ENCODE peak calls at places on chromosomes 4 and X, in ten cellular contexts. One of them, this sample, is unnamed.
A peak's percentile ranks its signal among the peaks of the same experiment; 100 is the strongest.

GRCh38 chr4:184475096-184475461 is 729 bp upstream of the IRF2 start:
- DNase-seq in IMR-90: peak; percentile 35
- DNase-seq in left ventricle myocardium inferior: peak; percentile 42
- DNase-seq in aorta: peak; percentile 79
- DNase-seq in cardiac muscle cell: peak; percentile 23
- DNase-seq in mucosa of descending colon: peak; percentile 63
- DNase-seq in Karpas-422: peak; percentile 68
- DNase-seq in OCI-LY7: peak; percentile 57
- DNase-seq in PC-3: peak; percentile 34
- DNase-seq in BE2C: peak; percentile 18
- DNase-seq in this sample: peak; percentile 32

GRCh38 chr4:153393397-153393796 is 48.9 kb downstream of the MND1 start:
- DNase-seq in IMR-90: peak; percentile 85
- DNase-seq in left ventricle myocardium inferior: no peak
- DNase-seq in aorta: peak; percentile 80
- DNase-seq in cardiac muscle cell: no peak
- DNase-seq in mucosa of descending colon: peak; percentile 3
- DNase-seq in Karpas-422: no peak
- DNase-seq in OCI-LY7: no peak
- DNase-seq in PC-3: peak; percentile 19
- DNase-seq in BE2C: no peak
- DNase-seq in this sample: no peak

GRCh38 chrX:18119856-18120255 is 100.8 kb downstream of the BEND2 start:
- DNase-seq in IMR-90: no peak
- DNase-seq in left ventricle myocardium inferior: no peak
- DNase-seq in aorta: no peak
- DNase-seq in cardiac muscle cell: no peak
- DNase-seq in mucosa of descending colon: peak; percentile 1
- DNase-seq in Karpas-422: no peak
- DNase-seq in OCI-LY7: no peak
- DNase-seq in PC-3: peak; percentile 31
- DNase-seq in BE2C: no peak
- DNase-seq in this sample: no peak

GRCh38 chr4:10140866-10141759 is 24.5 kb upstream of the WDR1 start:
- DNase-seq in IMR-90: no peak
- DNase-seq in left ventricle myocardium inferior: no peak
- DNase-seq in aorta: no peak
- DNase-seq in cardiac muscle cell: no peak
- DNase-seq in mucosa of descending colon: no peak
- DNase-seq in Karpas-422: no peak
- DNase-seq in OCI-LY7: no peak
- DNase-seq in PC-3: no peak
- DNase-seq in BE2C: no peak
- DNase-seq in this sample: no peak

GRCh38 chr4:187071896-187072295 is 348.2 kb upstream of the FAT1 start:
- DNase-seq in IMR-90: no peak
- DNase-seq in left ventricle myocardium inferior: no peak
- DNase-seq in aorta: no peak
- DNase-seq in cardiac muscle cell: peak; percentile 10
- DNase-seq in mucosa of descending colon: no peak
- DNase-seq in Karpas-422: no peak
- DNase-seq in OCI-LY7: no peak
- DNase-seq in PC-3: no peak
- DNase-seq in BE2C: peak; percentile 73
- DNase-seq in this sample: no peak

GRCh38 chrX:110341189-110342035 is 17.2 kb upstream of the RTL9 start:
- DNase-seq in IMR-90: peak; percentile 91
- DNase-seq in left ventricle myocardium inferior: no peak
- DNase-seq in aorta: no peak
- DNase-seq in cardiac muscle cell: no peak
- DNase-seq in mucosa of descending colon: no peak
- DNase-seq in Karpas-422: peak; percentile 45
- DNase-seq in OCI-LY7: peak; percentile 24
- DNase-seq in PC-3: peak; percentile 78
- DNase-seq in BE2C: no peak
- DNase-seq in this sample: no peak

GRCh38 chr4:159410076-159410777 is 307.3 kb downstream of the RAPGEF2 start:
- DNase-seq in IMR-90: peak; percentile 63
- DNase-seq in left ventricle myocardium inferior: no peak
- DNase-seq in aorta: no peak
- DNase-seq in cardiac muscle cell: no peak
- DNase-seq in mucosa of descending colon: no peak
- DNase-seq in Karpas-422: no peak
- DNase-seq in OCI-LY7: no peak
- DNase-seq in PC-3: peak; percentile 87
- DNase-seq in BE2C: no peak
- DNase-seq in this sample: no peak

GRCh38 chrX:18877472-18877871 is 106.4 kb downstream of the PHKA2 start:
- DNase-seq in IMR-90: no peak
- DNase-seq in left ventricle myocardium inferior: no peak
- DNase-seq in aorta: no peak
- DNase-seq in cardiac muscle cell: no peak
- DNase-seq in mucosa of descending colon: no peak
- DNase-seq in Karpas-422: no peak
- DNase-seq in OCI-LY7: no peak
- DNase-seq in PC-3: no peak
- DNase-seq in BE2C: peak; percentile 42
- DNase-seq in this sample: no peak

GRCh38 chr4:159705334-159705733 is 602.5 kb downstream of the RAPGEF2 start:
- DNase-seq in IMR-90: no peak
- DNase-seq in left ventricle myocardium inferior: no peak
- DNase-seq in aorta: no peak
- DNase-seq in cardiac muscle cell: no peak
- DNase-seq in mucosa of descending colon: no peak
- DNase-seq in Karpas-422: no peak
- DNase-seq in OCI-LY7: no peak
- DNase-seq in PC-3: no peak
- DNase-seq in BE2C: no peak
- DNase-seq in this sample: no peak

GRCh38 chrX:44918722-44919121 is 45.7 kb downstream of the KDM6A start:
- DNase-seq in IMR-90: no peak
- DNase-seq in left ventricle myocardium inferior: no peak
- DNase-seq in aorta: no peak
- DNase-seq in cardiac muscle cell: no peak
- DNase-seq in mucosa of descending colon: no peak
- DNase-seq in Karpas-422: no peak
- DNase-seq in OCI-LY7: no peak
- DNase-seq in PC-3: peak; percentile 12
- DNase-seq in BE2C: no peak
- DNase-seq in this sample: no peak

GRCh38 chr4:101806914-101807313 is 16.4 kb downstream of the BANK1 start:
- DNase-seq in IMR-90: no peak
- DNase-seq in left ventricle myocardium inferior: no peak
- DNase-seq in aorta: no peak
- DNase-seq in cardiac muscle cell: no peak
- DNase-seq in mucosa of descending colon: no peak
- DNase-seq in Karpas-422: peak; percentile 96
- DNase-seq in OCI-LY7: peak; percentile 81
- DNase-seq in PC-3: no peak
- DNase-seq in BE2C: peak; percentile 16
- DNase-seq in this sample: no peak

GRCh38 chrX:70476934-70477733 is 32.5 kb downstream of the DLG3 start:
- DNase-seq in IMR-90: peak; percentile 69
- DNase-seq in left ventricle myocardium inferior: no peak
- DNase-seq in aorta: no peak
- DNase-seq in cardiac muscle cell: no peak
- DNase-seq in mucosa of descending colon: peak; percentile 79
- DNase-seq in Karpas-422: no peak
- DNase-seq in OCI-LY7: no peak
- DNase-seq in PC-3: peak; percentile 79
- DNase-seq in BE2C: no peak
- DNase-seq in this sample: no peak

GRCh38 chr4:7570156-7570778 is 135.5 kb upstream of the PSAPL1 start:
- DNase-seq in IMR-90: no peak
- DNase-seq in left ventricle myocardium inferior: no peak
- DNase-seq in aorta: no peak
- DNase-seq in cardiac muscle cell: no peak
- DNase-seq in mucosa of descending colon: no peak
- DNase-seq in Karpas-422: no peak
- DNase-seq in OCI-LY7: no peak
- DNase-seq in PC-3: no peak
- DNase-seq in BE2C: no peak
- DNase-seq in this sample: no peak

GRCh38 chr4:7571736-7572135 is 137.0 kb upstream of the PSAPL1 start:
- DNase-seq in IMR-90: no peak
- DNase-seq in left ventricle myocardium inferior: no peak
- DNase-seq in aorta: no peak
- DNase-seq in cardiac muscle cell: no peak
- DNase-seq in mucosa of descending colon: no peak
- DNase-seq in Karpas-422: no peak
- DNase-seq in OCI-LY7: no peak
- DNase-seq in PC-3: no peak
- DNase-seq in BE2C: no peak
- DNase-seq in this sample: no peak

GRCh38 chr4:7573692-7574091 is 139.0 kb upstream of the PSAPL1 start:
- DNase-seq in IMR-90: no peak
- DNase-seq in left ventricle myocardium inferior: no peak
- DNase-seq in aorta: no peak
- DNase-seq in cardiac muscle cell: no peak
- DNase-seq in mucosa of descending colon: no peak
- DNase-seq in Karpas-422: no peak
- DNase-seq in OCI-LY7: no peak
- DNase-seq in PC-3: no peak
- DNase-seq in BE2C: no peak
- DNase-seq in this sample: no peak

GRCh38 chr4:7571001-7571400 is 136.3 kb upstream of the PSAPL1 start:
- DNase-seq in IMR-90: no peak
- DNase-seq in left ventricle myocardium inferior: no peak
- DNase-seq in aorta: no peak
- DNase-seq in cardiac muscle cell: no peak
- DNase-seq in mucosa of descending colon: no peak
- DNase-seq in Karpas-422: no peak
- DNase-seq in OCI-LY7: no peak
- DNase-seq in PC-3: no peak
- DNase-seq in BE2C: no peak
- DNase-seq in this sample: no peak

GRCh38 chr4:7575426-7575825 is 140.7 kb upstream of the PSAPL1 start:
- DNase-seq in IMR-90: no peak
- DNase-seq in left ventricle myocardium inferior: no peak
- DNase-seq in aorta: no peak
- DNase-seq in cardiac muscle cell: no peak
- DNase-seq in mucosa of descending colon: no peak
- DNase-seq in Karpas-422: no peak
- DNase-seq in OCI-LY7: no peak
- DNase-seq in PC-3: no peak
- DNase-seq in BE2C: no peak
- DNase-seq in this sample: no peak
- H3K9me3 ChIP-seq in IMR-90: peaks cover 54% of the 10 kb centered on the region
- H3K9me3 ChIP-seq in left ventricle myocardium inferior: peaks cover 59% of the 10 kb centered on the region
- H3K9me3 ChIP-seq in aorta: peaks cover 24% of the 10 kb centered on the region
- H3K9me3 ChIP-seq in cardiac muscle cell: no peaks in the 10 kb centered on the region
- H3K9me3 ChIP-seq in mucosa of descending colon: peaks cover 30% of the 10 kb centered on the region
- H3K9me3 ChIP-seq in Karpas-422: peaks cover 22% of the 10 kb centered on the region
- H3K9me3 ChIP-seq in OCI-LY7: peaks cover 9% of the 10 kb centered on the region
- H3K9me3 ChIP-seq in PC-3: peaks cover 18% of the 10 kb centered on the region
- H3K9me3 ChIP-seq in BE2C: peaks cover 11% of the 10 kb centered on the region
- H3K9me3 ChIP-seq in this sample: peaks cover 5% of the 10 kb centered on the region

DNA sequence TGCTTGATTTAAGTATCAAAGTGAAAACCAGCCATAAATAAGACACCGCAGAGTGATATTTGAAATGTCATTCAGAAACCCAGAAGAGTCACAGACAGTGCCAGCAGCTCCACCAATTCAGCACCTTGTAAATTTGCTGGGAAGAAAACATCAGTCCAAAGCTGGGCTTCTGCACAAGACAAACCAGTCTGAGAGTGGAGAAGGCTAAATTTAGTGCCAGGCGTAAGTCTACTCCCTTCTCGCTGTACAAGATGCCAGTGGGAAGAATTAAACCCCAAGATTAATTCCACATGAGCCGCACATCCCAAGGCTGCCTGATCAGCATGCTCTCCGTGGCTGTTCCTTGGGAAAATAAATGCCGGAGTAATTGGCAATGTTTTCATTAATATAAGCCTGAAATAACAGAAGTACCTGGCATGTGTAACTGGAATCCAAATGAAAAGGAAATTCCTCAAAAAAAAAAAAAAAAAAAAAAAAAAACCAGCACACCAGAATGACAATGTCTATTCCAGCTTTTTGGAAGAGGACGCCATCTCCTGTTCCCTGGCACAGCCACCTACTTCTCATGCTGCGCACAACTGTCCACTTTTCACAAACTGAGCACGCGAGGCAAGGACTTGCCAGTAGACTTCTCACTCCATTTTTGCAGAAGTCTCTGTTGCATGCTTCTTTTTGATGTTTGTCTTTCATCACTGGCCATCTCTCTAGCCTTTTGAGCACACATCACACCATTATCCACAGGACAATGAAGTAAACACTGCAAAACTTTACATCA is 95.6 kb downstream of the NSUN7 start:
- DNase-seq in IMR-90: no peak
- DNase-seq in left ventricle myocardium inferior: no peak
- DNase-seq in aorta: no peak
- DNase-seq in cardiac muscle cell: peak; percentile 37
- DNase-seq in mucosa of descending colon: no peak
- DNase-seq in Karpas-422: no peak
- DNase-seq in OCI-LY7: no peak
- DNase-seq in PC-3: no peak
- DNase-seq in BE2C: no peak
- DNase-seq in this sample: no peak
- H3K9me3 ChIP-seq in IMR-90: no peaks in the 10 kb centered on the region
- H3K9me3 ChIP-seq in left ventricle myocardium inferior: no peaks in the 10 kb centered on the region
- H3K9me3 ChIP-seq in aorta: no peaks in the 10 kb centered on the region
- H3K9me3 ChIP-seq in cardiac muscle cell: no peaks in the 10 kb centered on the region
- H3K9me3 ChIP-seq in mucosa of descending colon: no peaks in the 10 kb centered on the region
- H3K9me3 ChIP-seq in Karpas-422: no peaks in the 10 kb centered on the region
- H3K9me3 ChIP-seq in OCI-LY7: no peaks in the 10 kb centered on the region
- H3K9me3 ChIP-seq in PC-3: no peaks in the 10 kb centered on the region
- H3K9me3 ChIP-seq in BE2C: no peaks in the 10 kb centered on the region
- H3K9me3 ChIP-seq in this sample: no peaks in the 10 kb centered on the region

DNA sequence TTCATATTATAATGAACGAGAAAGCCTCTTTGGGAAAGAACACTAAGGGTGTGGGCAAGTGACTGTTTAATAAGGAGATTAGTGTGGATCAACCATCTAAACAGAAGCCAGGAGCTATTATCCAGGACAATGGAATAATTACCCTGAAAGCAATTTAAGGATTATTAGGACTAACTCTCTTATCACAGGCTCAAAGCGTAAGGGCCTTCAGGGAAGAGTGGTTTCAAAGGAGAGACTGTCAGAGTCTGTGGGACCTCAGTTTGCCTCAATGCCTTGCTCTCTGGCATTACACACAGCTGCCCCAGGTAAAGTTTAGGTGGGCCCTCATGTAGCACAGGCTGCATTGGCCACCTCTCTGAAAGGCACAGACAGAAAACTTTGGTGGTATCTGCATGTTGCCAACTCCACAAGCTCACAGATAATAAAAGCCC is 717.2 kb upstream of the ADGRL3 start:
- DNase-seq in IMR-90: no peak
- DNase-seq in left ventricle myocardium inferior: no peak
- DNase-seq in aorta: no peak
- DNase-seq in cardiac muscle cell: no peak
- DNase-seq in mucosa of descending colon: no peak
- DNase-seq in Karpas-422: no peak
- DNase-seq in OCI-LY7: no peak
- DNase-seq in PC-3: no peak
- DNase-seq in BE2C: no peak
- DNase-seq in this sample: no peak
- H3K9me3 ChIP-seq in IMR-90: no peaks in the 10 kb centered on the region
- H3K9me3 ChIP-seq in left ventricle myocardium inferior: peaks cover 5% of the 10 kb centered on the region
- H3K9me3 ChIP-seq in aorta: no peaks in the 10 kb centered on the region
- H3K9me3 ChIP-seq in cardiac muscle cell: no peaks in the 10 kb centered on the region
- H3K9me3 ChIP-seq in mucosa of descending colon: peaks cover 4% of the 10 kb centered on the region
- H3K9me3 ChIP-seq in Karpas-422: peaks cover 13% of the 10 kb centered on the region
- H3K9me3 ChIP-seq in OCI-LY7: no peaks in the 10 kb centered on the region
- H3K9me3 ChIP-seq in PC-3: no peaks in the 10 kb centered on the region
- H3K9me3 ChIP-seq in BE2C: no peaks in the 10 kb centered on the region
- H3K9me3 ChIP-seq in this sample: no peaks in the 10 kb centered on the region

GRCh38 chrX:41906515-41907165 is 16.7 kb downstream of the CASK start:
- DNase-seq in IMR-90: no peak
- DNase-seq in left ventricle myocardium inferior: no peak
- DNase-seq in aorta: no peak
- DNase-seq in cardiac muscle cell: no peak
- DNase-seq in mucosa of descending colon: no peak
- DNase-seq in Karpas-422: no peak
- DNase-seq in OCI-LY7: no peak
- DNase-seq in PC-3: peak; percentile 37
- DNase-seq in BE2C: no peak
- DNase-seq in this sample: no peak
- H3K9me3 ChIP-seq in IMR-90: peaks cover 2% of the 10 kb centered on the region
- H3K9me3 ChIP-seq in left ventricle myocardium inferior: no peaks in the 10 kb centered on the region
- H3K9me3 ChIP-seq in aorta: no peaks in the 10 kb centered on the region
- H3K9me3 ChIP-seq in cardiac muscle cell: no peaks in the 10 kb centered on the region
- H3K9me3 ChIP-seq in mucosa of descending colon: no peaks in the 10 kb centered on the region
- H3K9me3 ChIP-seq in Karpas-422: peaks cover 17% of the 10 kb centered on the region
- H3K9me3 ChIP-seq in OCI-LY7: no peaks in the 10 kb centered on the region
- H3K9me3 ChIP-seq in PC-3: no peaks in the 10 kb centered on the region
- H3K9me3 ChIP-seq in BE2C: no peaks in the 10 kb centered on the region
- H3K9me3 ChIP-seq in this sample: no peaks in the 10 kb centered on the region

This sample was measured in T-helper 17 cell.